ENCODE peak calls at places on chromosomes 11 and 22, in five cellular contexts. R, B, U, E and S are unnamed samples.

GRCh38 chr11:83573097-83573496 is 286.9 kb upstream of the CCDC90B start:
- DNase-seq in U (no peak), E (no peak), B (no peak), R (no peak), S (no peak)

GRCh38 chr11:121767433-121767832 is 314.7 kb upstream of the SORL1-AS1 start:
- DNase-seq in E (peak), B (no peak), U (no peak), R (no peak), S (peak)

GRCh38 chr22:23158516-23159286 is 13.4 kb downstream of the RAB36 start:
- DNase-seq in R (no peak), E (no peak), B (no peak), U (no peak), S (no peak)

GRCh38 chr11:71489311-71490043 is 36.5 kb downstream of the NADSYN1 start:
- DNase-seq in B (peak), E (no peak), U (no peak), R (no peak), S (peak)

GRCh38 chr22:43888740-43889139 is 3.1 kb downstream of the PNPLA5 start:
- DNase-seq in E (no peak), B (no peak), U (no peak), R (no peak), S (no peak)

GRCh38 chr11:7894251-7894650 is 36.8 kb downstream of the OR10A6 start:
- DNase-seq in E (no peak), B (no peak), U (no peak), R (no peak), S (no peak)

GRCh38 chr11:130404727-130405126 is 23.7 kb downstream of the ADAMTS8 start:
- DNase-seq in R (no peak), B (no peak), U (no peak), E (no peak), S (peak)

GRCh38 chr11:135075740-135076139 is 663.7 kb upstream of the B3GAT1 start:
- DNase-seq in R (peak), E (no peak), B (no peak), U (peak), S (peak)

GRCh38 chr11:62444271-62444833 is 25.5 kb downstream of the SCGB1A1 start:
- DNase-seq in U (no peak), E (peak), B (no peak), R (no peak), S (peak)

GRCh38 chr11:97516688-97517087 is 1126.9 kb downstream of the JRKL start:
- DNase-seq in E (no peak), U (no peak), B (no peak), R (no peak), S (no peak)

GRCh38 chr11:119800171-119800570 is 71.2 kb upstream of the NECTIN1 start:
- DNase-seq in R (no peak), E (no peak), B (no peak), U (no peak), S (no peak)

GRCh38 chr11:44305643-44306468 is 4.1 kb downstream of the ALX4 start:
- DNase-seq in B (no peak), E (no peak), R (no peak), U (no peak), S (peak)

GRCh38 chr11:108654994-108655631 is 9.8 kb upstream of the DDX10 start:
- DNase-seq in E (peak), R (no peak), B (no peak), U (no peak), S (peak)

GRCh38 chr11:8268530-8269461 is 5.1 kb upstream of the LMO1 start:
- DNase-seq in E (no peak), U (no peak), B (no peak), R (no peak), S (no peak)

GRCh38 chr11:135001581-135001980 is 589.5 kb upstream of the B3GAT1 start:
- DNase-seq in R (no peak), U (no peak), E (no peak), B (no peak), S (no peak)

GRCh38 chr11:134150195-134150903 is 73.4 kb downstream of the NCAPD3 start:
- DNase-seq in B (no peak), E (peak), U (no peak), R (no peak), S (no peak)

GRCh38 chr11:134562941-134563471 is 151.0 kb upstream of the B3GAT1 start:
- DNase-seq in R (no peak), E (no peak), B (no peak), U (no peak), S (no peak)

GRCh38 chr11:1335811-1336761 is 26.7 kb upstream of the TOLLIP start:
- DNase-seq in E (peak), B (no peak), U (peak), R (peak), S (peak)

GRCh38 chr11:118202599-118203422 is 22.0 kb downstream of the JAML start:
- DNase-seq in B (no peak), U (no peak), E (no peak), R (no peak), S (no peak)

GRCh38 chr11:88288560-88288959 is 49.0 kb downstream of the CTSC start:
- DNase-seq in E (no peak), B (no peak), U (no peak), R (no peak), S (no peak)

GRCh38 chr11:70487763-70488162 is 89.4 kb downstream of the CTTN start:
- DNase-seq in U (no peak), B (no peak), E (no peak), R (no peak), S (no peak)

GRCh38 chr11:92796744-92797143 is 172.7 kb upstream of the MTNR1B start:
- DNase-seq in E (no peak), R (no peak), U (no peak), B (no peak), S (no peak)

GRCh38 chr11:92854952-92855351 is 114.5 kb upstream of the MTNR1B start:
- DNase-seq in B (no peak), U (no peak), E (no peak), R (no peak), S (peak)

GRCh38 chr22:38257650-38258246 is 15.1 kb downstream of the TMEM184B start:
- DNase-seq in U (no peak), R (no peak), E (no peak), B (no peak), S (no peak)

GRCh38 chr22:50139843-50140415 is 30.6 kb upstream of the PANX2 start:
- DNase-seq in U (no peak), B (no peak), E (no peak), R (no peak), S (no peak)

GRCh38 chr11:37952035-37952434 is 1354.0 kb upstream of the RAG2 start:
- DNase-seq in U (no peak), R (no peak), E (no peak), B (no peak), S (no peak)

GRCh38 chr11:128690746-128691091 is 3.2 kb upstream of the FLI1 start:
- DNase-seq in U (no peak), R (no peak), B (no peak), E (no peak), S (no peak)